ENCODE peak calls at places on chromosome X, in five cellular contexts. D, A, Q, J and L are unnamed samples.

GRCh38 chrX:11119295-11119943 is 8.3 kb downstream of the HCCS start:
- DNase-seq in D (no peak), A (no peak), Q (no peak), J (no peak), L (no peak)

GRCh38 chrX:128781506-128781905 is 729.3 kb upstream of the ACTRT1 start:
- DNase-seq in D (peak; percentile 49), A (peak; percentile 57), Q (no peak), J (peak; percentile 57), L (peak; percentile 71)

GRCh38 chrX:150680974-150681373 is 12.2 kb upstream of the MTMR1 start:
- DNase-seq in D (peak; percentile 36), A (no peak), Q (no peak), J (peak; percentile 34), L (peak; percentile 73)

GRCh38 chrX:361231-362145 is 25.2 kb downstream of the PPP2R3B start:
- DNase-seq in D (no peak), A (no peak), Q (no peak), J (no peak), L (no peak)

GRCh38 chrX:154450312-154450711 is 6.4 kb downstream of the FAM50A start:
- DNase-seq in D (no peak), A (no peak), Q (no peak), J (no peak), L (no peak)

GRCh38 chrX:109716431-109717028 is 16.5 kb downstream of the ACSL4 start:
- DNase-seq in D (no peak), A (no peak), Q (peak; percentile 34), J (no peak), L (no peak)

GRCh38 chrX:9995855-9996339 is 28.7 kb downstream of the CLDN34 start:
- DNase-seq in D (peak; percentile 83), A (peak; percentile 73), Q (peak; percentile 68), J (peak; percentile 84), L (peak; percentile 84)

GRCh38 chrX:72037601-72038000 is 94.1 kb downstream of the RTL5 start:
- DNase-seq in D (no peak), A (no peak), Q (no peak), J (no peak), L (no peak)

GRCh38 chrX:57132046-57132445 is 5.2 kb downstream of the SPIN2A start:
- DNase-seq in D (no peak), A (no peak), Q (no peak), J (no peak), L (no peak)
- H3K9ac ChIP-seq in D (no peak overlapping the region), A (no peak overlapping the region), Q (no peak overlapping the region), J (no peak overlapping the region), L (no peak overlapping the region)

DNA sequence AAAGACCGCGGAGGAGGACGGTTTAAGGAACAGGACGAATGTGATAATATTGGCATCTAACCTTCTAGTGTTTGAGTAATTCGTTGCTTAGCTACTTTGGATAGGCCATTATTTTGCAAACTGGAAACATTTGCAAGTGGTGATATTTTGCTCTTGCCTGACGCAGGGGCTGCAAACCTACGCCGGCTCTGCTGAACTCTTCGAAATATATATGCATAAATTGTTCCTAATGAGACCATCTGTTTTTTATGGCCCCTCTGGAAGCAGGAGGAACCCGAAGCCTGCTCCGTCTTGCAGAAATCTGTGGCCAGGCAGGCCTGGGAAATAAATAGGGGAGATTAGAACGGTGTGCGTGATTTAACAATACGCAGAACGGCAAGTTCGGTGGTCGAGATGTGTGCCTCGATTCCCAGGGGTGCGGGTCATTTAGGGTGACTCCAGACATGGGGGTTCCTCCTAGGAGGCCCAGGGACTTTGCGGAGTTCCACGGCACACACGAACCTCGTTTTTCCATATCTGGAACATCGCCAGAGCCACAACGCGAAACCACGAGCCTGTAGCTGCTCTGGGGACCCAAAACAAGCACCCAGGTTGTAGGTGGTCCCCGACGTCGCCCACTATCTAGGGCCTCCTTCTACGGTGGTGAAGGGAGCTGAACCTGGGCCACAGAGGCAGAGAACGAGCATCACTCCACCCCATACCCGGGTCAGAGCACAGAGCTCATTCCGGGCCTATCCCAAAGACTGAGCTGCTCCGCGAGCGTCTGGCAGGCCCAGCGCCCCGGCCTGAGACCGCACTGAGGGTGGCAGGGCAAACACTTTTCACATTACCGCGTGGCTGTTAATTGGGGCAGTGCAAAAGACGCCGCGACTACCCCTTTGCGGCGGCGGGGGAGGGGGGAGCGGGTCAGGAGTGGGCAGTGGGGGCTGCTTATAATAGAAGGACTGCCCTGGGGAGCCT is 89.7 kb downstream of the BCOR start:
- DNase-seq in D (peak; percentile 43), A (peak; percentile 45), Q (no peak), J (peak; percentile 49), L (no peak)
- H3K9ac ChIP-seq in D (no peak overlapping the region), A (no peak overlapping the region), Q (no peak overlapping the region), J (no peak overlapping the region), L (no peak overlapping the region)

DNA sequence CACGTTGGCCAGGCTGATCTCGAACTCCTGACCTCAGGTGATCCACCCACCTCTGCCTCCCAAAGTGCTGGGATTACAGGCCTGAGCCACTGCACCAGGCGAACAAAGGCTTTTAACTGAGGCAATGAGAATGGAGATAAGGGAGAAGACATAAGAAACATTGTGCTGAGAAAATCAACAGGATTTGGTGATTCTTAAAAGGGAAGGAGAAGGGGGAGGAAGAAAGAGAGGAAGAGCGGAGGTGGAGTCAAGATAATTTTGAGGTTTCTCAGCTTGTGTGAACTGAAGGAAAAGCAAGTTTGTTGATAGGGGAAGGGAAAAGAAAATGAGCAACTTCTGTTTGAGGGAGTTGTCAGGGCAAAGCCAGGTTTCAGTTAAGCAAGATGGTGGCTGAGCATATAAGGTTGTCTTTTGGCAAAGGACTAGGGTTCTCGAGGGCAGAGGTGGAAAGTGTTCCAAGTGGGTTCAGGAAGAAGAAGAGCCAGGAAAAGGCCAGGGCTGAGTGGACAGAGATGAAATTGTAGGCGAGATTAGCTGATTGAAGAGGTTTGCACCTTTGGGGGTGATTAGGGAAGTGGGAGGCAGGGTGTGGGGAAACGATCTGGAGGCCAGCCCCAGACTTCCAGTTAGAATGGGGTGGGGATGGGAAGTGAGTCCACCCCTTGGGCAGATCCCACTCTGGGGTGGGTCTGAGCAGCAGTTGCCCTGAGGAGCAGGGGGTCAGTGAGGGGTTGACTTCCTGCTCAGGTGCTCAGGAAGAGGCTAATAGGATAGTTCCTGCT is 7.8 kb downstream of the DOCK11 start:
- DNase-seq in D (no peak), A (no peak), Q (no peak), J (no peak), L (no peak)
- H3K9ac ChIP-seq in D (no peak overlapping the region), A (no peak overlapping the region), Q (no peak overlapping the region), J (no peak overlapping the region), L (no peak overlapping the region)

GRCh38 chrX:16643160-16643559 is 6.8 kb upstream of the S100G start:
- DNase-seq in D (no peak), A (no peak), Q (peak; percentile 49), J (no peak), L (no peak)
- H3K9ac ChIP-seq in D (no peak overlapping the region), A (no peak overlapping the region), Q (no peak overlapping the region), J (no peak overlapping the region), L (no peak overlapping the region)

DNA sequence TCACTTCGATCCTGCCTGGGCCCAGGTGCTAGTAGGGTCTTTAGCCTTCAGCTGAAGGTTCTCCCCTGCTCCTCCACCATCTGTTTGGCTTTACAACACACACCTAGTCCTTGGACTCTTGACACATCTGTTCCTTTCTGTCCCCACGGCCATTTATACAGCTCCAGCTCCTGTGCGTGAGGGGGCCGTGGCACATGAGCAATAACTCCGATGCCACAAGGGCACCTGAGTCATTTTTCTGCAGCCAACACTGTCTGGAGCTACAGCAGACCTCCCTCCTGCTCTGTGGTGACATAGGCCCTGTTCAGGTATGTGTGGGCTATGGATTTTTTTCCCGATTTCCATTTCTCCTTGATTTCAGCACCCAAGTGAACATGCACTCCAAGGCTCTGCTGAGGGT is 44.7 kb upstream of the BCOR start:
- DNase-seq in D (no peak), A (no peak), Q (no peak), J (no peak), L (no peak)
- H3K9ac ChIP-seq in D (no peak overlapping the region), A (no peak overlapping the region), Q (no peak overlapping the region), J (no peak overlapping the region), L (no peak overlapping the region)

DNA sequence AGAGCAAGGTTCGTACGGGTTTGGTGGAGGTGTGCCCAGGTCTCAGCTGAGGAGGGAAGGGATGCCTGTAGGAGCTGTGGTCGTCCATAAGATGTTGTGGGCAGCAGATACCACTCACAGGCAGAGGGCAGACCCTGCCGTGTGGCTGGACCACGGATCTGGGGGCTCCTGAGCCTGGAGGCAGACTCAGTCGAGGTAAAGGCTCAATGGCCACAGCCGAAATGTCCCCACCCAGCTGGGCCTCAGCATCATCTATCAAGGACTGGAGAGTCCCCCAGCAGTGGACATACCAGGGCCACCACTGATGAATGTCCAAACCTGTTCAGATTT is 98.5 kb downstream of the DHRSX start:
- DNase-seq in D (no peak), A (no peak), Q (no peak), J (peak; percentile 10), L (no peak)
- H3K9ac ChIP-seq in D (no peak overlapping the region), A (no peak overlapping the region), Q (peak overlapping the region; percentile 73), J (no peak overlapping the region), L (no peak overlapping the region)

DNA sequence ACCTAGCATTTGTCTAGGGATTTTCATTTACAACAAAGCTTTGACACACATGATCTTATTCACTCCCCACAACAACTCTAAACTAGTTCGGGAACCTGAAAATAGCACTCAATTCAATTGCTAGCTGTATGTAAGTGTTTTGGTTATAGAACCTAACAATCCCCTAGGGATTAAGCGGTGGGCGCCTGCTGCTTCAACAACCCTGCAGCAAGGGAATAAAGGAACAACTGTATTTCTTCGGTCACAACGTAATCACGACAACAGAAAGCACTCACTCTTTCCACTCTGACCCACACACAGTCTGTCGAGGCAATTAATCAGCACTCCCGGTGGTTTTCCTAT is 674 bp upstream of the DIAPH2 start:
- DNase-seq in D (no peak), A (no peak), Q (no peak), J (peak; percentile 45), L (no peak)
- H3K9ac ChIP-seq in D (no peak overlapping the region), A (no peak overlapping the region), Q (peak overlapping the region; percentile 92), J (no peak overlapping the region), L (peak overlapping the region; percentile 44)